ENCODE peak calls at places on chromosomes 1 and 21, in ten cellular contexts. O is kidney epithelial cell, L is upper lobe of right lung, K is left lung, W is Karpas-422, I is RWPE1, H is MV-4-11, M is BJ, Q is colonic mucosa, S is A172. B is an unnamed sample.

GRCh38 chr1:88935522-88936222 is 44.3 kb upstream of the GTF2B start:
- DNase-seq in O (no peak), L (no peak), K (no peak), W (peak), I (peak), H (peak), M (no peak), Q (no peak), S (no peak), B (no peak)

GRCh38 chr1:40980453-40981121 is 1.1 kb downstream of the CTPS1 start:
- DNase-seq in O (no peak), L (peak), K (no peak), W (peak), I (peak), H (no peak), M (no peak), Q (peak), S (peak), B (no peak)

GRCh38 chr1:164296172-164296571 is 262.8 kb upstream of the PBX1 start:
- DNase-seq in O (no peak), L (no peak), K (no peak), W (no peak), I (no peak), H (peak), M (no peak), Q (no peak), S (no peak), B (no peak)

GRCh38 chr1:1299686-1300351 is 7.9 kb downstream of the ACAP3 start:
- DNase-seq in O (no peak), L (no peak), K (no peak), W (peak), I (no peak), H (no peak), M (no peak), Q (no peak), S (no peak), B (no peak)

GRCh38 chr1:53135735-53136114 is 6.7 kb downstream of the SLC1A7 start:
- DNase-seq in O (peak), L (no peak), K (no peak), W (no peak), I (no peak), H (no peak), M (peak), Q (no peak), S (peak), B (peak)

GRCh38 chr1:102897537-102897936 is 210.8 kb downstream of the COL11A1 start:
- DNase-seq in O (no peak), L (no peak), K (no peak), W (no peak), I (no peak), H (no peak), M (peak), Q (no peak), S (peak), B (no peak)

GRCh38 chr1:15187175-15187810 is 33.7 kb downstream of the TMEM51 start:
- DNase-seq in O (no peak), L (no peak), K (no peak), W (no peak), I (no peak), H (no peak), M (no peak), Q (peak), S (no peak), B (no peak)

GRCh38 chr1:103514920-103515503 is 10.5 kb upstream of the RNPC3 start:
- DNase-seq in O (no peak), L (no peak), K (no peak), W (peak), I (peak), H (peak), M (no peak), Q (no peak), S (peak), B (no peak)

GRCh38 chr1:91806777-91807700 is 78.9 kb downstream of the TGFBR3 start:
- DNase-seq in O (no peak), L (no peak), K (no peak), W (no peak), I (no peak), H (no peak), M (no peak), Q (no peak), S (no peak), B (no peak)

GRCh38 chr1:238469146-238469601 is 578.5 kb upstream of the ZP4 start:
- DNase-seq in O (peak), L (no peak), K (no peak), W (no peak), I (no peak), H (peak), M (no peak), Q (no peak), S (peak), B (no peak)

GRCh38 chr1:110134050-110134595 is 16.2 kb upstream of the SLC6A17 start:
- DNase-seq in O (no peak), L (no peak), K (no peak), W (no peak), I (no peak), H (no peak), M (no peak), Q (no peak), S (no peak), B (no peak)

GRCh38 chr21:35120631-35121180 is 71.6 kb upstream of the RUNX1 start:
- DNase-seq in O (no peak), L (no peak), K (no peak), W (no peak), I (no peak), H (no peak), M (no peak), Q (no peak), S (no peak), B (no peak)

GRCh38 chr1:42935313-42935624 is 23.4 kb downstream of the SLC2A1 start:
- DNase-seq in O (no peak), L (peak), K (peak), W (peak), I (no peak), H (peak), M (no peak), Q (peak), S (no peak), B (no peak)

GRCh38 chr1:163055005-163055404 is 14.2 kb upstream of the RGS4 start:
- DNase-seq in O (no peak), L (no peak), K (no peak), W (no peak), I (no peak), H (no peak), M (no peak), Q (no peak), S (no peak), B (no peak)

GRCh38 chr21:37503848-37504467 is 137.4 kb downstream of the DYRK1A start:
- DNase-seq in O (no peak), L (no peak), K (no peak), W (no peak), I (no peak), H (peak), M (peak), Q (no peak), S (peak), B (peak)

GRCh38 chr1:246121533-246121932 is 385.5 kb downstream of the SMYD3 start:
- DNase-seq in O (no peak), L (no peak), K (no peak), W (no peak), I (no peak), H (no peak), M (no peak), Q (no peak), S (no peak), B (no peak)

GRCh38 chr1:226355679-226356583 is 47.0 kb upstream of the LIN9 start:
- DNase-seq in O (no peak), L (no peak), K (no peak), W (peak), I (no peak), H (no peak), M (no peak), Q (no peak), S (no peak), B (no peak)

GRCh38 chr1:37890378-37891014 is 31.1 kb upstream of the MTF1 start:
- DNase-seq in O (no peak), L (no peak), K (no peak), W (peak), I (peak), H (peak), M (no peak), Q (peak), S (peak), B (peak)

GRCh38 chr1:15345711-15346355 is 63.9 kb upstream of the EFHD2 start:
- DNase-seq in O (no peak), L (peak), K (peak), W (peak), I (peak), H (peak), M (no peak), Q (peak), S (peak), B (no peak)

GRCh38 chr21:45540601-45540970 is 1.7 kb downstream of the SLC19A1 start:
- DNase-seq in O (no peak), L (peak), K (peak), W (no peak), I (no peak), H (no peak), M (no peak), Q (no peak), S (no peak), B (no peak)

GRCh38 chr1:205981257-205981656 is 21.9 kb downstream of the RAB7B start:
- DNase-seq in O (no peak), L (no peak), K (no peak), W (no peak), I (no peak), H (no peak), M (no peak), Q (no peak), S (no peak), B (no peak)

GRCh38 chr1:173249349-173249748 is 42.2 kb upstream of the TNFSF4 start:
- DNase-seq in O (no peak), L (no peak), K (no peak), W (no peak), I (no peak), H (no peak), M (no peak), Q (no peak), S (peak), B (no peak)

GRCh38 chr1:63624911-63625310 is 31.7 kb downstream of the PGM1 start:
- DNase-seq in O (no peak), L (no peak), K (no peak), W (no peak), I (peak), H (no peak), M (no peak), Q (no peak), S (peak), B (no peak)

GRCh38 chr1:47616036-47616435 is 178.2 kb downstream of the FOXD2 start:
- DNase-seq in O (no peak), L (no peak), K (no peak), W (no peak), I (no peak), H (no peak), M (no peak), Q (no peak), S (no peak), B (no peak)

GRCh38 chr1:62131093-62131725 is 63.4 kb upstream of the L1TD1 start:
- DNase-seq in O (peak), L (no peak), K (no peak), W (peak), I (peak), H (peak), M (no peak), Q (peak), S (peak), B (no peak)

GRCh38 chr21:22174746-22175145 is 1176.5 kb downstream of the NCAM2 start:
- DNase-seq in O (no peak), L (no peak), K (no peak), W (no peak), I (peak), H (no peak), M (no peak), Q (no peak), S (no peak), B (no peak)

GRCh38 chr1:239125027-239125426 is 261.3 kb upstream of the CHRM3 start:
- DNase-seq in O (no peak), L (no peak), K (no peak), W (no peak), I (no peak), H (no peak), M (no peak), Q (no peak), S (peak), B (no peak)

GRCh38 chr1:234863596-234863995 is 253.6 kb upstream of the IRF2BP2 start:
- DNase-seq in O (no peak), L (no peak), K (no peak), W (no peak), I (peak), H (no peak), M (no peak), Q (no peak), S (peak), B (no peak)

GRCh38 chr1:148166558-148167492 is 14.7 kb upstream of the NBPF11 start:
- DNase-seq in O (no peak), L (no peak), K (no peak), W (no peak), I (peak), H (no peak), M (no peak), Q (no peak), S (no peak), B (no peak)

GRCh38 chr1:59266180-59266926 is 30.5 kb upstream of the FGGY start:
- DNase-seq in O (no peak), L (no peak), K (no peak), W (peak), I (no peak), H (peak), M (no peak), Q (no peak), S (no peak), B (no peak)

GRCh38 chr1:186208405-186209129 is 166.5 kb downstream of the TPR start:
- DNase-seq in O (no peak), L (no peak), K (no peak), W (no peak), I (no peak), H (peak), M (no peak), Q (no peak), S (no peak), B (no peak)

GRCh38 chr1:32111789-32112188 is 3.9 kb downstream of the KPNA6 start:
- DNase-seq in O (no peak), L (no peak), K (no peak), W (no peak), I (no peak), H (no peak), M (no peak), Q (no peak), S (no peak), B (no peak)

GRCh38 chr1:209622841-209623829 is 29.1 kb downstream of the LAMB3 start:
- DNase-seq in O (no peak), L (no peak), K (no peak), W (no peak), I (no peak), H (no peak), M (no peak), Q (no peak), S (no peak), B (no peak)